ENCODE peak calls at places on chromosomes 13 and 19, in seven cellular contexts. One of them, this sample, is unnamed.

GRCh38 chr13:87311165-87311564 is 360.0 kb upstream of the SLITRK5 start:
- DNase-seq in psoas muscle: no peak
- DNase-seq in HCT116: no peak
- DNase-seq in fibroblast of villous mesenchyme: no peak
- DNase-seq in mesothelial cell of epicardium: no peak
- DNase-seq in neural crest cell: no peak
- DNase-seq in uterus: no peak
- DNase-seq in this sample: no peak

GRCh38 chr13:40383922-40384321 is 282.5 kb downstream of the FOXO1 start:
- DNase-seq in psoas muscle: no peak
- DNase-seq in HCT116: no peak
- DNase-seq in fibroblast of villous mesenchyme: no peak
- DNase-seq in mesothelial cell of epicardium: no peak
- DNase-seq in neural crest cell: no peak
- DNase-seq in uterus: no peak
- DNase-seq in this sample: no peak

GRCh38 chr13:47594833-47595232 is 406.2 kb downstream of the SUCLA2 start:
- DNase-seq in psoas muscle: no peak
- DNase-seq in HCT116: no peak
- DNase-seq in fibroblast of villous mesenchyme: no peak
- DNase-seq in mesothelial cell of epicardium: no peak
- DNase-seq in neural crest cell: no peak
- DNase-seq in uterus: no peak
- DNase-seq in this sample: no peak

GRCh38 chr19:58054792-58055482 is 4.1 kb upstream of the ZNF135 start:
- DNase-seq in psoas muscle: no peak
- DNase-seq in HCT116: no peak
- DNase-seq in fibroblast of villous mesenchyme: peak
- DNase-seq in mesothelial cell of epicardium: no peak
- DNase-seq in neural crest cell: no peak
- DNase-seq in uterus: peak
- DNase-seq in this sample: no peak

GRCh38 chr13:22227895-22228294 is 557.0 kb downstream of the FGF9 start:
- DNase-seq in psoas muscle: no peak
- DNase-seq in HCT116: no peak
- DNase-seq in fibroblast of villous mesenchyme: no peak
- DNase-seq in mesothelial cell of epicardium: no peak
- DNase-seq in neural crest cell: no peak
- DNase-seq in uterus: no peak
- DNase-seq in this sample: no peak

GRCh38 chr13:85997587-85997986 is 198.4 kb upstream of the SLITRK6 start:
- DNase-seq in psoas muscle: no peak
- DNase-seq in HCT116: no peak
- DNase-seq in fibroblast of villous mesenchyme: no peak
- DNase-seq in mesothelial cell of epicardium: no peak
- DNase-seq in neural crest cell: no peak
- DNase-seq in uterus: no peak
- DNase-seq in this sample: no peak

GRCh38 chr13:37701972-37702371 is 103.4 kb upstream of the POSTN start:
- DNase-seq in psoas muscle: no peak
- DNase-seq in HCT116: no peak
- DNase-seq in fibroblast of villous mesenchyme: peak
- DNase-seq in mesothelial cell of epicardium: no peak
- DNase-seq in neural crest cell: no peak
- DNase-seq in uterus: peak
- DNase-seq in this sample: no peak

GRCh38 chr19:55340784-55341147 is 1.1 kb downstream of the KMT5C start:
- DNase-seq in psoas muscle: no peak
- DNase-seq in HCT116: no peak
- DNase-seq in fibroblast of villous mesenchyme: no peak
- DNase-seq in mesothelial cell of epicardium: peak
- DNase-seq in neural crest cell: peak
- DNase-seq in uterus: no peak
- DNase-seq in this sample: no peak

GRCh38 chr13:98853791-98854191 is 101.3 kb upstream of the SLC15A1 start:
- DNase-seq in psoas muscle: no peak
- DNase-seq in HCT116: no peak
- DNase-seq in fibroblast of villous mesenchyme: no peak
- DNase-seq in mesothelial cell of epicardium: no peak
- DNase-seq in neural crest cell: no peak
- DNase-seq in uterus: no peak
- DNase-seq in this sample: no peak

GRCh38 chr13:27053902-27054595 is 117.6 kb downstream of the USP12 start:
- DNase-seq in psoas muscle: no peak
- DNase-seq in HCT116: peak
- DNase-seq in fibroblast of villous mesenchyme: peak
- DNase-seq in mesothelial cell of epicardium: no peak
- DNase-seq in neural crest cell: no peak
- DNase-seq in uterus: no peak
- DNase-seq in this sample: no peak

DNA sequence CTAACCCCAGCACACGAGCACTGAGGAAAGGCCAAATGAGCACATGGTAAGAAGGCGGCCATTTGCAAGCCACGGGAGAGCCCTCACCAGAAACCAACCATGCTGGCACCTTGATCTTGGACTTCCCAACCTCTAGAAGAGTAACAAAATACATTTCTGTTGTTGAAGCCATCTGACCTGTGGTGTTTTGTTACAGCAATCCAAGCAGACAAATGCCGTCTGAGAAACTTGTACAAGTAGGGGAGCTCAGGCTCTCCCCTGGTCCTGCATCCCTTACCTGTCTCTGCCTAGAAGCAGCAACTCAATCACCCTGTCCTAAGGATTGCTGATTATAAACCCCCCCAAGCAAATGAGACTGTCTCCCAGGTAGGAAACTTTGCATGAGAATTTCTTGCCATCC is 255.0 kb upstream of the MAB21L1 start:
- DNase-seq in psoas muscle: no peak
- DNase-seq in HCT116: no peak
- DNase-seq in fibroblast of villous mesenchyme: no peak
- DNase-seq in mesothelial cell of epicardium: no peak
- DNase-seq in neural crest cell: no peak
- DNase-seq in uterus: no peak
- DNase-seq in this sample: no peak
- TF ChIP-seq CTCF in psoas muscle: no peak
- TF ChIP-seq CTCF in HCT116: no peak
- TF ChIP-seq CTCF in fibroblast of villous mesenchyme: no peak
- TF ChIP-seq CTCF in mesothelial cell of epicardium: no peak
- TF ChIP-seq CTCF in neural crest cell: no peak
- TF ChIP-seq CTCF in uterus: no peak
- TF ChIP-seq CTCF in this sample: no peak

GRCh38 chr19:35959968-35960320 is 23.8 kb downstream of the LRFN3 start:
- DNase-seq in psoas muscle: no peak
- DNase-seq in HCT116: no peak
- DNase-seq in fibroblast of villous mesenchyme: no peak
- DNase-seq in mesothelial cell of epicardium: no peak
- DNase-seq in neural crest cell: no peak
- DNase-seq in uterus: no peak
- DNase-seq in this sample: no peak

GRCh38 chr19:35955881-35956634 is 19.9 kb downstream of the LRFN3 start:
- DNase-seq in psoas muscle: no peak
- DNase-seq in HCT116: no peak
- DNase-seq in fibroblast of villous mesenchyme: no peak
- DNase-seq in mesothelial cell of epicardium: no peak
- DNase-seq in neural crest cell: no peak
- DNase-seq in uterus: no peak
- DNase-seq in this sample: no peak

GRCh38 chr19:35960432-35960972 is 24.3 kb downstream of the LRFN3 start:
- DNase-seq in psoas muscle: no peak
- DNase-seq in HCT116: no peak
- DNase-seq in fibroblast of villous mesenchyme: no peak
- DNase-seq in mesothelial cell of epicardium: no peak
- DNase-seq in neural crest cell: no peak
- DNase-seq in uterus: no peak
- DNase-seq in this sample: no peak

GRCh38 chr19:35958660-35959039 is 22.5 kb downstream of the LRFN3 start:
- DNase-seq in psoas muscle: no peak
- DNase-seq in HCT116: no peak
- DNase-seq in fibroblast of villous mesenchyme: no peak
- DNase-seq in mesothelial cell of epicardium: no peak
- DNase-seq in neural crest cell: no peak
- DNase-seq in uterus: no peak
- DNase-seq in this sample: no peak

DNA sequence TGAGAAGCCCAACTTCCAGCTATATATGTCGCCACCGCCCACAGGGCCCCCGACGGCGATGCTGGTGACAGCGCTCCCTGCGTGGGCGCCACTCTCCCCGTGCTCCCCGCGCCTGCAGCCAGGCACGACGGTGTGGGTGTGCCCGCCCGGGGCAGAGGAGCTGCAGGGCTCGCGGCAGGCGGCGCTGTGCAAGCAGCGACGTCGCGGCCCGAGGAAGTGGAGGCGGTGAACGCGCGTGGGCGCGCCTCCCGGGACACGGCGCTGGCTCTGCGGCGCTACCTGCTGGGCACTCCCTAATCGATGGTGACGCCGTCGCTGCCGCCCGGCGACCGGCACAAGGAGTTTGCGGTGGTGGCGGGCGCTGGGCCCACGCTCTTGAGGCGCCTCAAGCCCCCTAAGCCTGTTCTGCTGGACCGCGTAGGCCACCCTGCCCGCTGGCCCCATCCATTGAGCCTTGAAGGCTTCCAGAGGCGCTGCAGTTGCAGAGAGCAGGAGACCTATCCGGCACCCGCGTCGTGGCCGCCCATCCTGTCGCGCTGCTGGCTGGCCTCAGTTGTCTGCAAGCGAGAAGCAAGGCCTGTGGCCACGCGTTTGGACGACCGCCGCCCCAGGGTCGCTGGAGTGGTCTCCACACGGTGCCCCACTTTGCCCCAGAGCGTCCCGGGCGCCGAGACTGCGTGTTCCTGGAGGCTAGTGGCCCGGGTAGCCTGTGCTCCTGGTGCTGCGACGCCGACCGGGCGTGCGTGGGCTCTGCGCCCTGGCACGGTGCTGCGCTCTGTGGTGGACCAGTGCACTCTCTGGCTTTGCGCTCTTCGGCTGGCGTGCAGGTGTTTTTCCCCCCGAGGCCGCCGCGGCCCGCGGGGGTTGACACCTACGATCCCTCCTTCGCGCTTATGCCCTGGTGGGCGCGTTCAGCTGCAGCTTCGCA is 23.1 kb downstream of the LRFN3 start:
- DNase-seq in psoas muscle: peak
- DNase-seq in HCT116: no peak
- DNase-seq in fibroblast of villous mesenchyme: no peak
- DNase-seq in mesothelial cell of epicardium: no peak
- DNase-seq in neural crest cell: no peak
- DNase-seq in uterus: peak
- DNase-seq in this sample: no peak
- TF ChIP-seq CTCF in psoas muscle: no peak
- TF ChIP-seq CTCF in HCT116: peak
- TF ChIP-seq CTCF in fibroblast of villous mesenchyme: peak
- TF ChIP-seq CTCF in mesothelial cell of epicardium: no peak
- TF ChIP-seq CTCF in neural crest cell: peak
- TF ChIP-seq CTCF in uterus: peak
- TF ChIP-seq CTCF in this sample: no peak

GRCh38 chr13:44129418-44129817 is 244.2 kb upstream of the SERP2 start:
- DNase-seq in psoas muscle: no peak
- DNase-seq in HCT116: no peak
- DNase-seq in fibroblast of villous mesenchyme: no peak
- DNase-seq in mesothelial cell of epicardium: no peak
- DNase-seq in neural crest cell: no peak
- DNase-seq in uterus: no peak
- DNase-seq in this sample: no peak

GRCh38 chr13:44125943-44126469 is 246.3 kb downstream of the LACC1 start:
- DNase-seq in psoas muscle: no peak
- DNase-seq in HCT116: no peak
- DNase-seq in fibroblast of villous mesenchyme: no peak
- DNase-seq in mesothelial cell of epicardium: no peak
- DNase-seq in neural crest cell: no peak
- DNase-seq in uterus: no peak
- DNase-seq in this sample: no peak

GRCh38 chr13:44131069-44131614 is 242.5 kb upstream of the SERP2 start:
- DNase-seq in psoas muscle: no peak
- DNase-seq in HCT116: no peak
- DNase-seq in fibroblast of villous mesenchyme: no peak
- DNase-seq in mesothelial cell of epicardium: no peak
- DNase-seq in neural crest cell: no peak
- DNase-seq in uterus: no peak
- DNase-seq in this sample: no peak

GRCh38 chr13:44132710-44133109 is 240.9 kb upstream of the SERP2 start:
- DNase-seq in psoas muscle: peak
- DNase-seq in HCT116: peak
- DNase-seq in fibroblast of villous mesenchyme: peak
- DNase-seq in mesothelial cell of epicardium: no peak
- DNase-seq in neural crest cell: no peak
- DNase-seq in uterus: no peak
- DNase-seq in this sample: no peak

DNA sequence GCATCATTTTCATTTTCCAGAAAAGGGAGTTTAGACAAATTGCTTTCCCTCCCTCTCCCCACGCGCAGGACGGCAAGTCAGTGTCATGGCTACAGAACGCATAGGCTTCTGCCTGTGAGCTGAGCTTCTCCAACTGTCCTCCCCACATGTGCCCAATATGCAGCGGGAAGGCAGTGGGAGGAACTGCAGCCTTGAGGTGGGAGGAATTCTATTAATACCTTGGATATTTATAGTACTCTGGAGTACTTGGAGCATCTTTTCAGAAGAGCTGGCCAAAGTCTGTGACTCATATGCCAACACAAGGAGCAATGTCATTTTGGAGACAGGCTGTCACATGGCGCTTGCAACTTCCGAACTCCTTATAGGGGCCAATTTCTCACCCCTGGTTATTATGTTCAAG is 245.1 kb upstream of the SERP2 start:
- DNase-seq in psoas muscle: peak
- DNase-seq in HCT116: no peak
- DNase-seq in fibroblast of villous mesenchyme: no peak
- DNase-seq in mesothelial cell of epicardium: no peak
- DNase-seq in neural crest cell: no peak
- DNase-seq in uterus: peak
- DNase-seq in this sample: no peak
- TF ChIP-seq CTCF in psoas muscle: peak
- TF ChIP-seq CTCF in HCT116: no peak
- TF ChIP-seq CTCF in fibroblast of villous mesenchyme: no peak
- TF ChIP-seq CTCF in mesothelial cell of epicardium: no peak
- TF ChIP-seq CTCF in neural crest cell: no peak
- TF ChIP-seq CTCF in uterus: no peak
- TF ChIP-seq CTCF in this sample: no peak

GRCh38 chr19:9352505-9352904 is 10.3 kb upstream of the ZNF177 start:
- DNase-seq in psoas muscle: no peak
- DNase-seq in HCT116: no peak
- DNase-seq in fibroblast of villous mesenchyme: no peak
- DNase-seq in mesothelial cell of epicardium: no peak
- DNase-seq in neural crest cell: no peak
- DNase-seq in uterus: no peak
- DNase-seq in this sample: no peak

GRCh38 chr19:9348253-9348652 is 14.6 kb upstream of the ZNF177 start:
- DNase-seq in psoas muscle: no peak
- DNase-seq in HCT116: no peak
- DNase-seq in fibroblast of villous mesenchyme: no peak
- DNase-seq in mesothelial cell of epicardium: no peak
- DNase-seq in neural crest cell: no peak
- DNase-seq in uterus: no peak
- DNase-seq in this sample: no peak

GRCh38 chr19:9348671-9349070 is 14.1 kb upstream of the ZNF177 start:
- DNase-seq in psoas muscle: no peak
- DNase-seq in HCT116: no peak
- DNase-seq in fibroblast of villous mesenchyme: no peak
- DNase-seq in mesothelial cell of epicardium: no peak
- DNase-seq in neural crest cell: no peak
- DNase-seq in uterus: no peak
- DNase-seq in this sample: no peak

GRCh38 chr19:9354651-9355050 is 8.2 kb upstream of the ZNF177 start:
- DNase-seq in psoas muscle: no peak
- DNase-seq in HCT116: no peak
- DNase-seq in fibroblast of villous mesenchyme: no peak
- DNase-seq in mesothelial cell of epicardium: no peak
- DNase-seq in neural crest cell: no peak
- DNase-seq in uterus: no peak
- DNase-seq in this sample: no peak

GRCh38 chr19:9353011-9353410 is 9.8 kb upstream of the ZNF177 start:
- DNase-seq in psoas muscle: no peak
- DNase-seq in HCT116: no peak
- DNase-seq in fibroblast of villous mesenchyme: no peak
- DNase-seq in mesothelial cell of epicardium: no peak
- DNase-seq in neural crest cell: no peak
- DNase-seq in uterus: no peak
- DNase-seq in this sample: no peak
- TF ChIP-seq CTCF in psoas muscle: no peak
- TF ChIP-seq CTCF in HCT116: no peak
- TF ChIP-seq CTCF in fibroblast of villous mesenchyme: no peak
- TF ChIP-seq CTCF in mesothelial cell of epicardium: no peak
- TF ChIP-seq CTCF in neural crest cell: no peak
- TF ChIP-seq CTCF in uterus: no peak
- TF ChIP-seq CTCF in this sample: no peak

This sample was measured in omental fat pad.